ENCODE peak calls at places on chromosomes 5 and 9, in four cellular contexts. N is AML-193, Q is kidney tubule cell, P is SJSA1. E is an unnamed sample.

GRCh38 chr5:80184235-80185023 is 71.4 kb downstream of the SERINC5 start:
- DNase-seq in N (no peak), P (no peak), Q (peak; percentile 4), E (no peak)

GRCh38 chr5:18553269-18553668 is 919.0 kb downstream of the TAF11L14 start:
- DNase-seq in Q (peak; percentile 57), P (no peak), N (no peak), E (no peak)

GRCh38 chr5:102481044-102481715 is 17.6 kb downstream of the SLCO6A1 start:
- DNase-seq in P (no peak), N (no peak), Q (peak; percentile 11), E (no peak)

GRCh38 chr9:7377489-7377888 is 422.1 kb downstream of the DMAC1 start:
- DNase-seq in N (no peak), Q (no peak), P (no peak), E (no peak)

GRCh38 chr5:132389453-132390286 is 20.2 kb downstream of the SLC22A5 start:
- DNase-seq in Q (peak; percentile 100), P (peak; percentile 100), N (no peak), E (peak; percentile 98)

GRCh38 chr9:131418143-131419028 is 24.5 kb downstream of the PRRC2B start:
- DNase-seq in N (no peak), Q (peak; percentile 57), P (no peak), E (no peak)

GRCh38 chr9:17349816-17350215 is 215.0 kb downstream of the CNTLN start:
- DNase-seq in N (no peak), Q (peak; percentile 29), P (no peak), E (no peak)

GRCh38 chr5:61767231-61768080 is 435.4 kb downstream of the ZSWIM6 start:
- DNase-seq in N (no peak), Q (no peak), P (no peak), E (no peak)

GRCh38 chr9:96391021-96391765 is 7.7 kb upstream of the SLC35D2 start:
- DNase-seq in N (no peak), Q (peak; percentile 19), P (no peak), E (peak; percentile 41)

GRCh38 chr9:132651259-132651658 is 18.5 kb downstream of the DDX31 start:
- DNase-seq in N (peak; percentile 29), P (peak; percentile 52), Q (peak; percentile 28), E (peak; percentile 49)

GRCh38 chr5:43359738-43360137 is 46.5 kb upstream of the HMGCS1 start:
- DNase-seq in Q (no peak), N (no peak), P (no peak), E (no peak)

GRCh38 chr9:18632624-18633407 is 158.9 kb downstream of the ADAMTSL1 start:
- DNase-seq in N (no peak), P (peak; percentile 53), Q (peak; percentile 49), E (peak; percentile 80)

GRCh38 chr9:105444130-105444529 is 3.7 kb upstream of the FSD1L start:
- DNase-seq in P (no peak), Q (peak; percentile 44), N (no peak), E (no peak)

GRCh38 chr5:39476466-39477215 is 51.9 kb upstream of the DAB2 start:
- DNase-seq in Q (no peak), P (peak; percentile 59), N (no peak), E (no peak)

GRCh38 chr9:131731237-131731995 is 8.5 kb downstream of the RAPGEF1 start:
- DNase-seq in Q (peak; percentile 31), N (no peak), P (no peak), E (no peak)

GRCh38 chr5:33470544-33470943 is 29.8 kb downstream of the TARS1 start:
- DNase-seq in Q (peak; percentile 40), N (peak; percentile 17), P (no peak), E (peak; percentile 53)

GRCh38 chr5:123209163-123210013 is 120.3 kb downstream of the PRDM6 start:
- DNase-seq in P (peak; percentile 52), N (no peak), Q (peak; percentile 91), E (peak; percentile 3)

GRCh38 chr9:69130456-69131441 is 43.3 kb upstream of the TJP2 start:
- DNase-seq in Q (peak; percentile 88), P (no peak), N (no peak), E (no peak)

GRCh38 chr5:163478126-163478981 is 17.9 kb downstream of the HMMR start:
- DNase-seq in Q (peak; percentile 41), P (no peak), N (no peak), E (no peak)

GRCh38 chr5:151115272-151115905 is 34.6 kb upstream of the TNIP1 start:
- DNase-seq in P (peak; percentile 81), N (peak; percentile 70), Q (peak; percentile 76), E (no peak)

GRCh38 chr5:89351975-89352374 is 469.0 kb upstream of the MEF2C start:
- DNase-seq in N (no peak), Q (no peak), P (no peak), E (no peak)

GRCh38 chr9:14499976-14500375 is 186.0 kb upstream of the NFIB start:
- DNase-seq in Q (no peak), P (no peak), N (no peak), E (no peak)

GRCh38 chr5:14374100-14374499 is 207.5 kb upstream of the OTULINL start:
- DNase-seq in N (no peak), P (no peak), Q (peak; percentile 72), E (no peak)

GRCh38 chr9:71725590-71726338 is 42.5 kb downstream of the CEMIP2 start:
- DNase-seq in P (no peak), Q (peak; percentile 60), N (no peak), E (no peak)

GRCh38 chr5:178454308-178454707 is 135.9 kb downstream of the COL23A1 start:
- DNase-seq in N (no peak), P (peak; percentile 34), Q (peak; percentile 68), E (no peak)

GRCh38 chr9:121199921-121200320 is 1.7 kb downstream of the RAB14 start:
- DNase-seq in P (no peak), Q (peak; percentile 28), N (peak; percentile 30), E (no peak)

E was measured in smooth muscle cell of the brain vasculature.